ENCODE peak calls at places on chromosomes 12 and 14, in ten cellular contexts. L is progenitor cell of endocrine pancreas, T is NB4, A is ovary, P is Peyer's patch, U is GM12864, F is fibroblast of lung, V is HFF-Myc, G is A549, E is WTC11. K is an unnamed sample.

GRCh38 chr14:29941401-29941800 is 13.8 kb upstream of the PRKD1 start:
- DNase-seq in T (no peak), F (no peak), G (no peak), E (peak), U (no peak), V (no peak), A (no peak), P (no peak), L (no peak), K (no peak)

GRCh38 chr12:107788690-107789458 is 14.4 kb downstream of the ASCL4 start:
- DNase-seq in T (no peak), U (no peak), F (no peak), E (no peak), P (no peak), A (no peak), L (no peak), G (no peak), V (no peak), K (no peak)

GRCh38 chr14:100566119-100566518 is 21.1 kb downstream of the BEGAIN start:
- DNase-seq in L (no peak), G (no peak), P (peak), U (no peak), E (no peak), V (no peak), F (no peak), A (no peak), T (no peak), K (no peak)

GRCh38 chr12:105083551-105084105 is 630 bp downstream of the ALDH1L2 start:
- DNase-seq in L (no peak), V (no peak), P (peak), T (peak), U (no peak), A (peak), E (peak), F (peak), G (peak), K (peak)

GRCh38 chr12:3101309-3102022 is 24.3 kb downstream of the TSPAN9 start:
- DNase-seq in U (no peak), L (no peak), T (no peak), E (no peak), A (no peak), F (no peak), G (no peak), P (no peak), V (no peak), K (peak)

GRCh38 chr12:64709429-64709828 is 49.8 kb downstream of the GNS start:
- DNase-seq in G (no peak), P (no peak), T (no peak), V (no peak), U (no peak), A (no peak), L (no peak), E (no peak), F (no peak), K (no peak)

GRCh38 chr14:95218006-95218405 is 60.7 kb upstream of the DICER1 start:
- DNase-seq in A (no peak), G (no peak), T (no peak), U (no peak), V (no peak), E (no peak), L (no peak), P (no peak), F (no peak), K (no peak)

GRCh38 chr12:19419086-19419485 is 20.2 kb upstream of the AEBP2 start:
- DNase-seq in P (no peak), E (no peak), F (no peak), G (no peak), V (no peak), U (no peak), T (no peak), L (no peak), A (no peak), K (no peak)

GRCh38 chr12:58090685-58091084 is 149.3 kb downstream of the ATP23 start:
- DNase-seq in E (no peak), V (no peak), G (no peak), L (no peak), T (no peak), P (no peak), U (no peak), A (no peak), F (no peak), K (no peak)

GRCh38 chr14:34374998-34375740 is 86.9 kb downstream of the SPTSSA start:
- DNase-seq in P (no peak), T (no peak), E (no peak), V (no peak), G (no peak), L (no peak), F (no peak), A (no peak), U (no peak), K (no peak)

GRCh38 chr14:51552768-51553426 is 98.8 kb upstream of the FRMD6 start:
- DNase-seq in E (no peak), P (no peak), F (no peak), L (no peak), V (no peak), U (no peak), A (no peak), G (peak), T (no peak), K (no peak)

GRCh38 chr12:49283541-49284429 is 11.2 kb upstream of the PRPH start:
- DNase-seq in U (no peak), E (no peak), A (no peak), P (no peak), L (no peak), G (no peak), T (no peak), F (no peak), V (no peak), K (no peak)

GRCh38 chr12:33438025-33438772 is 1.4 kb downstream of the SYT10 start:
- DNase-seq in T (no peak), G (no peak), V (no peak), A (no peak), F (no peak), P (no peak), L (no peak), U (no peak), E (peak), K (no peak)

GRCh38 chr12:94596596-94596995 is 53.8 kb downstream of the TMCC3 start:
- DNase-seq in T (no peak), G (no peak), V (no peak), A (no peak), U (no peak), P (no peak), F (peak), L (no peak), E (no peak), K (peak)

DNA sequence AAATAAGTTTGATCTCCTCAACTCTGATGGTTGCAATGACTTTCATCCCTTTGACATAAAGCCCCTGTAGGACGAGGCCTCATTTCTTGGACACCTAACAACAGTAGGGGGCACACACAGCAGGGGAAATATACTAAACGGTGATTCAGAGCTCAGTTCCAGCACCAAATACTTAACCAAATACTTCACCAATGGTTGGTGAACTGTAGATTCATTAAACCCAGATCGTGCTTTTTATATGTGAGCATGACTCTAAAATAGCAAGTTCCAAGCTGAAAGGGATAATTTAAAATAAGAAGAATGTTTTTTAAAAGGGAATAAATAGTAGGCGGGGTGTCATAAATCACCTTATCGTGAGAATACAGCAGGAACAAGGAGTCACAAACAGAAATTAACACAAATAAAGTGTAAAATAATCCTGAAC is 53.2 kb downstream of the ATG2B start:
- DNase-seq in A (no peak), U (no peak), T (no peak), P (no peak), L (no peak), V (no peak), E (no peak), F (peak), G (peak), K (peak)
- TF ChIP-seq CTCF in A (no peak), U (no peak), T (no peak), P (no peak), L (peak), V (no peak), E (no peak), F (no peak), G (peak), K (peak)

GRCh38 chr12:12812605-12813119 is 484 bp upstream of the DDX47 start:
- DNase-seq in E (no peak), T (no peak), P (no peak), V (no peak), L (no peak), F (no peak), U (no peak), G (peak), A (no peak), K (no peak)
- TF ChIP-seq CTCF in E (no peak), T (no peak), P (no peak), V (no peak), L (no peak), F (no peak), U (no peak), G (no peak), A (no peak), K (no peak)

GRCh38 chr12:7162691-7163114 is 26.8 kb upstream of the PEX5 start:
- DNase-seq in G (peak), F (no peak), E (peak), P (no peak), V (no peak), L (peak), T (no peak), A (no peak), U (no peak), K (no peak)
- TF ChIP-seq CTCF in G (peak), F (peak), E (peak), P (no peak), V (peak), L (peak), T (peak), A (peak), U (peak), K (peak)

GRCh38 chr14:94129111-94129757 is at the start of gene IFI27L2:
- DNase-seq in P (peak), U (peak), L (peak), V (no peak), G (peak), F (peak), T (peak), E (peak), A (peak), K (peak)
- TF ChIP-seq CTCF in P (no peak), U (peak), L (peak), V (no peak), G (no peak), F (peak), T (no peak), E (peak), A (peak), K (peak)

GRCh38 chr12:9634177-9634803 is 26.6 kb upstream of the KLRB1 start:
- DNase-seq in V (no peak), E (peak), G (peak), P (no peak), A (no peak), U (no peak), T (peak), L (peak), F (peak), K (peak)
- TF ChIP-seq CTCF in V (peak), E (peak), G (peak), P (peak), A (no peak), U (peak), T (peak), L (peak), F (peak), K (peak)

GRCh38 chr14:75752086-75752485 is 91.0 kb downstream of the TTLL5 start:
- DNase-seq in G (no peak), P (no peak), L (no peak), F (no peak), U (no peak), V (no peak), A (no peak), E (no peak), T (no peak), K (no peak)
- TF ChIP-seq CTCF in G (no peak), P (no peak), L (no peak), F (no peak), U (no peak), V (no peak), A (no peak), E (no peak), T (no peak), K (no peak)

GRCh38 chr12:89316705-89317139 is 35.6 kb downstream of the DUSP6 start:
- DNase-seq in A (no peak), G (no peak), F (no peak), U (no peak), P (no peak), E (no peak), T (no peak), L (no peak), V (no peak), K (no peak)
- TF ChIP-seq CTCF in A (no peak), G (no peak), F (no peak), U (no peak), P (no peak), E (no peak), T (no peak), L (no peak), V (no peak), K (no peak)

GRCh38 chr14:90900712-90901111 is 84.5 kb upstream of the TTC7B start:
- DNase-seq in G (no peak), A (no peak), E (no peak), P (no peak), F (peak), L (no peak), V (no peak), U (no peak), T (no peak), K (peak)
- TF ChIP-seq CTCF in G (peak), A (no peak), E (no peak), P (no peak), F (no peak), L (peak), V (no peak), U (no peak), T (no peak), K (peak)